ENCODE peak calls at places on chromosome 21, in five cellular contexts. D is pancreas, O is tibial nerve, S is IMR-90, N is PC-9. B is an unnamed sample.

GRCh38 chr21:36691539-36692124 is 7.3 kb upstream of the SIM2 start:
- DNase-seq in D (no peak), O (no peak), S (peak; percentile 15), N (no peak), B (no peak)

GRCh38 chr21:31142600-31142999 is 104.3 kb upstream of the KRTAP19-8 start:
- DNase-seq in D (no peak), O (no peak), S (no peak), N (no peak), B (no peak)

GRCh38 chr21:28068455-28069358 is 924.0 kb downstream of the LTN1 start:
- DNase-seq in D (no peak), O (no peak), S (no peak), N (no peak), B (no peak)

GRCh38 chr21:29382029-29382654 is 83.4 kb downstream of the BACH1 start:
- DNase-seq in D (no peak), O (no peak), S (peak; percentile 75), N (peak; percentile 84), B (no peak)

GRCh38 chr21:25688284-25689035 is 46.2 kb downstream of the ATP5PF start:
- DNase-seq in D (no peak), O (no peak), S (no peak), N (no peak), B (no peak)

GRCh38 chr21:15682977-15683376 is 46.8 kb upstream of the USP25 start:
- DNase-seq in D (no peak), O (no peak), S (peak; percentile 57), N (peak; percentile 40), B (no peak)

GRCh38 chr21:26966978-26967913 is at the start of gene ADAMTS5:
- DNase-seq in D (peak; percentile 17), O (no peak), S (peak; percentile 69), N (no peak), B (peak; percentile 53)

GRCh38 chr21:16569679-16570078 is 839.9 kb downstream of the USP25 start:
- DNase-seq in D (no peak), O (no peak), S (peak; percentile 39), N (no peak), B (no peak)

GRCh38 chr21:39951183-39952101 is 84.2 kb downstream of the PCP4 start:
- DNase-seq in D (no peak), O (no peak), S (no peak), N (no peak), B (no peak)

GRCh38 chr21:36321325-36322082 is 1.5 kb downstream of the MORC3 start:
- DNase-seq in D (peak; percentile 33), O (no peak), S (peak; percentile 35), N (no peak), B (no peak)

GRCh38 chr21:41403966-41404365 is 22.1 kb upstream of the MX1 start:
- DNase-seq in D (no peak), O (no peak), S (no peak), N (no peak), B (no peak)

GRCh38 chr21:28308516-28308915 is 684.2 kb downstream of the LTN1 start:
- DNase-seq in D (no peak), O (no peak), S (peak; percentile 82), N (no peak), B (no peak)

GRCh38 chr21:14864211-14865021 is 200.4 kb downstream of the NRIP1 start:
- DNase-seq in D (peak; percentile 66), O (peak; percentile 42), S (peak; percentile 86), N (no peak), B (peak; percentile 86)

GRCh38 chr21:34362136-34362444 is 1.7 kb upstream of the KCNE2 start:
- DNase-seq in D (no peak), O (no peak), S (no peak), N (no peak), B (no peak)
- TF ChIP-seq CTCF in D (no peak), O (no peak), S (no peak), N (peak; percentile 21), B (no peak)

DNA sequence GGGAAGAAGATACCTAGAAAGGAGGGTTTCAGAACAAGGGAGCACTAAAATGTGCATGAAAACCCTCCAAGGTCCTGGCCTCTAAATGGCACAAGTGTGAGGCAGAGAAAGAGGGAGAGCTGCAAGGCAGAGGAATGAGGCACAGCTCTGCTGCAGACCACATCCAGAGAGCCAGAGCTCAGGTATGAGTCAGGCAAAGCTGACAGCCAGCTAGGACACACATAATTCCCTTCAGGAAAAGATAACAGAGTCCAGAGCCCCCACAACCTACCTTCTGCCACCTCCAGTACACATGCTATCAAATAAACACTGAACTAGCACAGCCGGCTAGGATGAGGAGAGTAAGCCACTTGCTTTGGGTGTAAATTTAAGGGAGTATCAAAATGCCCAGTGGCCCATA is 62.2 kb downstream of the HSF2BP start:
- DNase-seq in D (no peak), O (no peak), S (peak; percentile 88), N (peak; percentile 70), B (no peak)
- H3K4me3 ChIP-seq in D (no peak overlapping the region), O (no peak overlapping the region), S (no peak overlapping the region), N (no peak overlapping the region), B (no peak overlapping the region)

DNA sequence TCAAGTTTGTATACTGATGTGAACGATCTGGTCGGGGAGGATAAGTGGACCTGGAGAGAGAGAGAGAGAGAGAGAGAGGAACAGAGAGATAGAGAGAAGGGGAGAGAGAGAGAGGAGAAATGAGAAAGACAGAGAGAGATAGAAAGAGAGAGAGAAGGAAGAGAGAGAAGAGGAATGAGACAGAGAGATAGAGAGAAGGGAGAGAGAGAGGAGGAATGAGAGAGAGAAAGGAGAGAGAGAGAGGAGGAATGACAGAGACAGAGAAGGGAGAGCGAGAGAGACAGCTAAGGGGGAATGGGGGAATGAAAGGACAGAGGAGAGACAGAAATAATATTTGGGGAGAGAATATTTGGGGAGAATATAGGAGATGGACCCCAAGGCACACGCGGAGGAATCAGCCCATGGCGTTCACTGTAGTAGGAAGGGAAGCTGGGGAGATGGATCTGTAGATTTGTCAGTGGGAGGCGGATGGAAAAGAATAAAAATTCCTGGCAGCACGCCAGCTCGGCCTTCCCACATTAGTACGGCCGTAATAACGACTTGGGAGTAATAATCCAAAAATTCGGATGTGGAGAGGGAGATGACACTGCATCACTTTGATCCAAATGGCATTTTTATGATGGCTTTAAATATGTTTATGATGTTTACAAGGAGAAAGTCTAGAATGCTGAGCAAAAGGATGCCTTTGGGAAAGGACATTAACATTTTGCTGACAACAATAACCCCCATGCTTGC is 159.7 kb upstream of the KCNJ6 start:
- DNase-seq in D (no peak), O (no peak), S (no peak), N (no peak), B (no peak)
- H3K27me3 ChIP-seq in D (no peaks in the 10 kb centered on the region), O (no peaks in the 10 kb centered on the region), S (peaks cover 5% of the 10 kb centered on the region), N (peaks cover 11% of the 10 kb centered on the region), B (no peaks in the 10 kb centered on the region)

GRCh38 chr21:23127973-23128372 is 2129.8 kb downstream of the NCAM2 start:
- DNase-seq in D (no peak), O (no peak), S (no peak), N (no peak), B (no peak)
- TF ChIP-seq CTCF in D (no peak), O (no peak), S (no peak), N (no peak), B (no peak)

DNA sequence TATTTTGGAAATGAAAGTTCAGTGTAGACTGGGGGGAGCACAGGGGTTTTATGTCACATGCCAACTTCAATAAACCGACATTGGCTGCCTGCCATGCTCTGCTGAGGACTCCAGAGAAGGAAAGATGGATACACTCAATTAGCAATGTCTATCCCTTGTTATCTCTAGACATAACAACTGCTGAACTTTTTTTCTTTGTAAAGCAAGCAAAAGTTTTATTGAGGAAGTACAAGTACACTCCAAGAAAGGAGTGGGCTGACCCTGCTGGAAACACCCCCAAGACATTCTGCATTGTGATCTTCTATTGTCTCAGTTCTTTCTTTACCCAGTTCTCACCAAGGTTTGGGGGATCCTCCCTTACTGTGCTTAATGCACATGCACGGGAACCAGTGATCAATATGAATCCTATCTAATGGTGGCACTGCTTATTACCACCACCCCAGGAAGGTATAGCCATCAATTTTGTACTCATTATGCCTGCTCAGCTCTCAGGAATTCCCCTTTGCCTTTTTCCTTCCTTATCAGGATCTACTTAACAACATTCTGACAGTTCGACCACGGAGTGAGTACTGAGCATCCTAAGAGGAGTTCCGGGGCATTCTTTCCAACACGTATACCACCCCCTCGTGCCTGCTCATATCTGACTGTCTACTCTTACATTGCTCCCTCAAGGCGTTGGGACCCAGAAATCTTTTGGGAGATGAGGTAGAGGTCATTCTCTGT is 28.7 kb downstream of the SYNJ1 start:
- DNase-seq in D (no peak), O (no peak), S (peak; percentile 31), N (no peak), B (no peak)
- H3K4me3 ChIP-seq in D (no peak overlapping the region), O (no peak overlapping the region), S (no peak overlapping the region), N (no peak overlapping the region), B (no peak overlapping the region)

GRCh38 chr21:45624356-45624854 is 19.1 kb upstream of the PCBP3 start:
- DNase-seq in D (no peak), O (no peak), S (no peak), N (no peak), B (no peak)
- H3K27me3 ChIP-seq in D (no peaks in the 10 kb centered on the region), O (no peaks in the 10 kb centered on the region), S (peaks cover 40% of the 10 kb centered on the region), N (peaks cover 66% of the 10 kb centered on the region), B (no peaks in the 10 kb centered on the region)

GRCh38 chr21:42553435-42553834 is 39.8 kb downstream of the SLC37A1 start:
- DNase-seq in D (no peak), O (no peak), S (no peak), N (no peak), B (no peak)
- TF ChIP-seq CTCF in D (no peak), O (no peak), S (no peak), N (no peak), B (no peak)

GRCh38 chr21:45234906-45235305 is 52.8 kb downstream of the POFUT2 start:
- DNase-seq in D (no peak), O (no peak), S (no peak), N (no peak), B (no peak)
- H3K4me3 ChIP-seq in D (no peak overlapping the region), O (no peak overlapping the region), S (no peak overlapping the region), N (no peak overlapping the region), B (no peak overlapping the region)

DNA sequence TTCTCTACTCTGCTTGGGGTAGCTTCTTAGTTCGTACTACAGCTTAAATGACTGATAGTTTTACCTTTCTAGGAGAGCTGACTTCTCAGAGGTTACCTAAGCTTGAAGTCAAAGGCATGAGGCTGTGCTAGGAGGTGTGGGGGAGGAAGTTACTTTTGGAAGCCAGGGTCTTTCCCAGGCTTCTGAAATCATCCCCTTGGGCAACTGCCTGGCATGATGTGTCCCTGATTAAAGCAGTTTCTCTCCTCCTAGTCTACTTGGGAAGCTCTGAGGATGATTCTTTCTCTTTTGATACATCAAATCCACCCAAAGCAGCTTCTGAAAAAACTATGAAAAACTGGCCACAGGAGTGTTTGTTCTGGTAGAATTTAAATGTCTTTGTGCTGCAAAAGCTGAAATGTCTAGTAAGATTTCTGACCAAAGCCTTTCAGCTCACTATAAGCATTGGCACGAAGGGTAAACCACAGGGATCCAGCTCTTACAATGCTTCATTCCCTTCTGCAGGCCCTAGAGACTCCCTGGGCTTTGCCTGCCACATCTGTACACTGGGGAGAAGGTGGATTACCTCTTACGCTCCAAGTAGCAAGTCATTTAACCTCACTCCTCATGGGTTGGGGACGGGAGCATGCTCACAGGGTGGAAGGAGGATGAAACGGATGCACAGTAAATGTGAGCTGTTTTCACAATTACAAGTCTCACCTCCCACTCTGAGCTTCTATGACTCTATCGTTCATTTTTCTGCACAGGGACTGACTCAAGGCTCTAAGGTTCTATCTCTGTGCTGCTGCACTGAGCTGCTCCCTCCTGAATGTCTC is 59.6 kb downstream of the RUNX1 start:
- DNase-seq in D (no peak), O (no peak), S (no peak), N (no peak), B (no peak)
- H3K27me3 ChIP-seq in D (no peaks in the 10 kb centered on the region), O (no peaks in the 10 kb centered on the region), S (no peaks in the 10 kb centered on the region), N (no peaks in the 10 kb centered on the region), B (no peaks in the 10 kb centered on the region)

B was measured in dorsolateral prefrontal cortex.